ENCODE peak calls at places on chromosomes 11 and 22, in six cellular contexts. J is lung, S is left ventricle myocardium inferior, Q is right lobe of liver, Y is A549, T is kidney. K is an unnamed sample.

GRCh38 chr11:96272542-96273306 is 70.3 kb downstream of the MAML2 start:
- DNase-seq in J (peak; percentile 35), S (no peak), Q (no peak), Y (no peak), T (no peak), K (no peak)

GRCh38 chr11:120180571-120181445 is 30.0 kb upstream of the OAF start:
- DNase-seq in J (peak; percentile 26), S (no peak), Q (peak; percentile 37), Y (no peak), T (peak; percentile 50), K (peak; percentile 8)

GRCh38 chr22:17823226-17823625 is 49.0 kb upstream of the BID start:
- DNase-seq in J (no peak), S (no peak), Q (no peak), Y (no peak), T (no peak), K (no peak)

GRCh38 chr11:44631831-44632230 is 66.4 kb downstream of the CD82 start:
- DNase-seq in J (peak; percentile 26), S (no peak), Q (peak; percentile 34), Y (no peak), T (no peak), K (peak; percentile 9)

GRCh38 chr11:11611381-11611780 is 10.4 kb downstream of the GALNT18 start:
- DNase-seq in J (no peak), S (no peak), Q (no peak), Y (no peak), T (no peak), K (no peak)

GRCh38 chr11:62012451-62013265 is 45.2 kb upstream of the FTH1 start:
- DNase-seq in J (no peak), S (no peak), Q (peak; percentile 42), Y (peak; percentile 41), T (peak; percentile 75), K (no peak)

GRCh38 chr22:48980409-48980808 is 847.3 kb downstream of the BRD1 start:
- DNase-seq in J (no peak), S (no peak), Q (no peak), Y (no peak), T (no peak), K (no peak)

GRCh38 chr11:102485095-102485722 is 32.6 kb upstream of the TMEM123 start:
- DNase-seq in J (no peak), S (no peak), Q (no peak), Y (no peak), T (no peak), K (no peak)

GRCh38 chr11:101127348-101127698 is 2.3 kb downstream of the PGR start:
- DNase-seq in J (peak; percentile 29), S (peak; percentile 36), Q (peak; percentile 41), Y (no peak), T (peak; percentile 78), K (peak; percentile 19)

GRCh38 chr11:111793863-111794262 is 27.7 kb upstream of the PPP2R1B start:
- DNase-seq in J (no peak), S (no peak), Q (peak; percentile 64), Y (no peak), T (no peak), K (no peak)

GRCh38 chr22:44245867-44246266 is 65.1 kb downstream of the PARVG start:
- DNase-seq in J (peak; percentile 24), S (no peak), Q (no peak), Y (no peak), T (no peak), K (no peak)

GRCh38 chr11:77287136-77287535 is 14.3 kb downstream of the GDPD4 start:
- DNase-seq in J (no peak), S (no peak), Q (no peak), Y (no peak), T (no peak), K (no peak)

GRCh38 chr11:11425806-11426205 is 72.8 kb upstream of the CSNK2A3 start:
- DNase-seq in J (no peak), S (no peak), Q (no peak), Y (no peak), T (no peak), K (no peak)

GRCh38 chr11:120172054-120172881 is 34.4 kb upstream of the TRIM29 start:
- DNase-seq in J (peak; percentile 59), S (peak; percentile 64), Q (peak; percentile 76), Y (peak; percentile 64), T (peak; percentile 86), K (peak; percentile 79)

GRCh38 chr11:109668973-109669634 is 247.1 kb downstream of the C11orf87 start:
- DNase-seq in J (peak; percentile 46), S (no peak), Q (no peak), Y (no peak), T (no peak), K (no peak)

GRCh38 chr11:18775492-18776292 is 15.9 kb downstream of the PTPN5 start:
- DNase-seq in J (peak; percentile 38), S (peak; percentile 28), Q (peak; percentile 64), Y (peak; percentile 65), T (peak; percentile 48), K (peak; percentile 90)

GRCh38 chr11:34407121-34407813 is 31.5 kb upstream of the CAT start:
- DNase-seq in J (peak; percentile 38), S (no peak), Q (peak; percentile 67), Y (no peak), T (no peak), K (no peak)

GRCh38 chr11:36002196-36002595 is 58.3 kb downstream of the LDLRAD3 start:
- DNase-seq in J (no peak), S (no peak), Q (no peak), Y (no peak), T (no peak), K (no peak)

GRCh38 chr22:29626497-29627195 is 23.2 kb downstream of the NF2 start:
- DNase-seq in J (no peak), S (no peak), Q (no peak), Y (no peak), T (no peak), K (no peak)

GRCh38 chr11:113159967-113160621 is 154.3 kb upstream of the TTC12 start:
- DNase-seq in J (no peak), S (no peak), Q (no peak), Y (no peak), T (no peak), K (peak; percentile 20)

GRCh38 chr11:73149105-73149504 is 7.0 kb upstream of the FCHSD2 start:
- DNase-seq in J (no peak), S (no peak), Q (no peak), Y (no peak), T (no peak), K (no peak)

GRCh38 chr11:94473177-94473799 is 20.4 kb downstream of the MRE11 start:
- DNase-seq in J (no peak), S (no peak), Q (no peak), Y (no peak), T (no peak), K (no peak)

GRCh38 chr11:1763336-1763795 is 361 bp downstream of the CTSD start:
- DNase-seq in J (no peak), S (no peak), Q (no peak), Y (no peak), T (peak; percentile 80), K (no peak)
- H3K4me1 ChIP-seq in J (peaks cover 43% of the 10 kb centered on the region), S (peaks cover 62% of the 10 kb centered on the region), Q (no peaks in the 10 kb centered on the region), Y (peaks cover 37% of the 10 kb centered on the region), T (peaks cover 31% of the 10 kb centered on the region), K (peaks cover 40% of the 10 kb centered on the region)

DNA sequence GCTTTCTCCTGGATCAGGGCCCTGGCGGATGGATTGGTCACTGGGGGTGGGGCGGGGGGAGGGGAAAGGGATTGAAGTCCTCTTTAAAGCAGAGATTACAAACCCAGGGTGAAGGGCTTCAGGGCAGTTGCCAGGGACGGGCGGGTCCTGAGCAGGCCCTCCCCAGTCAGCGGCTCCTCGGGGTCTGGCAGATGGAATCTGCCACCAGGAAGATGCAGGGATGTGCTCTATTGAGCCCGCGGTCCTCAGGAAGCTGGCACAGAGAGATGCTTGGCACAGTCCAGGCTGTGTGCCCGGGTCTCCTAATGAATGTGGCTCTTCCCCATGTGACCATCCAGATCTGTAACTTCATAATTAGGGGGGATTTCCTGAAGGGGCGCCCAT is 33.5 kb downstream of the MACROD1 start:
- DNase-seq in J (no peak), S (no peak), Q (no peak), Y (no peak), T (no peak), K (no peak)
- TF ChIP-seq CTCF in J (no peak), S (no peak), Q (no peak), Y (no peak), T (no peak), K (no peak)

GRCh38 chr11:117985953-117986887 is at the start of gene IL10RA:
- DNase-seq in J (peak; percentile 81), S (peak; percentile 84), Q (peak; percentile 73), Y (peak; percentile 71), T (peak; percentile 95), K (peak; percentile 78)

GRCh38 chr11:117986981-117987495 is 844 bp downstream of the IL10RA start:
- DNase-seq in J (no peak), S (no peak), Q (no peak), Y (no peak), T (no peak), K (no peak)

GRCh38 chr11:117983163-117983475 is 3.1 kb upstream of the IL10RA start:
- DNase-seq in J (no peak), S (no peak), Q (peak; percentile 20), Y (no peak), T (no peak), K (no peak)

GRCh38 chr11:117980716-117981115 is 5.5 kb upstream of the IL10RA start:
- DNase-seq in J (peak; percentile 22), S (no peak), Q (peak; percentile 11), Y (no peak), T (no peak), K (no peak)

GRCh38 chr11:117984471-117984870 is 1.7 kb upstream of the IL10RA start:
- DNase-seq in J (no peak), S (no peak), Q (no peak), Y (no peak), T (no peak), K (no peak)
- H3K4me1 ChIP-seq in J (peaks cover 5% of the 10 kb centered on the region), S (peaks cover 17% of the 10 kb centered on the region), Q (no peaks in the 10 kb centered on the region), Y (no peaks in the 10 kb centered on the region), T (no peaks in the 10 kb centered on the region), K (peaks cover 10% of the 10 kb centered on the region)

GRCh38 chr11:78916759-78917158 is 342.1 kb upstream of the NARS2 start:
- DNase-seq in J (no peak), S (no peak), Q (no peak), Y (no peak), T (no peak), K (no peak)
- TF ChIP-seq CTCF in J (no peak), S (no peak), Q (no peak), Y (no peak), T (peak; percentile 8), K (no peak)